ENCODE peak calls at places on chromosome 3, in five cellular contexts. B is OCI-LY7, P is A549, M is AG04450, C is osteoblast. Q is an unnamed sample.

GRCh38 chr3:178320481-178321352 is 215.5 kb upstream of the KCNMB2 start:
- DNase-seq in P (no peak), M (peak), C (no peak), B (no peak), Q (peak)

GRCh38 chr3:34178415-34178814 is 380.0 kb downstream of the PDCD6IP start:
- DNase-seq in B (no peak), C (no peak), P (no peak), M (no peak), Q (no peak)

GRCh38 chr3:72887723-72888545 is at the start of gene GXYLT2:
- DNase-seq in P (peak), B (peak), M (no peak), C (peak), Q (no peak)

GRCh38 chr3:183178833-183179549 is 16.5 kb upstream of the LAMP3 start:
- DNase-seq in P (peak), B (no peak), M (no peak), C (peak), Q (no peak)

GRCh38 chr3:196502775-196503181 is 790 bp downstream of the RNF168 start:
- DNase-seq in M (peak), C (peak), B (peak), P (peak), Q (peak)

GRCh38 chr3:183033746-183034145 is 53.4 kb upstream of the DCUN1D1 start:
- DNase-seq in C (peak), P (no peak), M (no peak), B (no peak), Q (no peak)

GRCh38 chr3:153130312-153130977 is 31.6 kb upstream of the RAP2B start:
- DNase-seq in P (peak), C (peak), M (no peak), B (no peak), Q (peak)

GRCh38 chr3:34780973-34781372 is 858.4 kb upstream of the ARPP21 start:
- DNase-seq in C (no peak), B (no peak), P (no peak), M (no peak), Q (no peak)

GRCh38 chr3:106877632-106878031 is 499.6 kb upstream of the CCDC54 start:
- DNase-seq in C (no peak), B (no peak), P (no peak), M (no peak), Q (no peak)

GRCh38 chr3:56954125-56954524 is 106.3 kb upstream of the SPATA12 start:
- DNase-seq in P (no peak), B (no peak), C (no peak), M (no peak), Q (no peak)

GRCh38 chr3:197700095-197700494 is 36.6 kb downstream of the RUBCN start:
- DNase-seq in B (no peak), C (no peak), P (no peak), M (no peak), Q (no peak)

GRCh38 chr3:117964814-117965213 is 1069.8 kb downstream of the IGSF11 start:
- DNase-seq in P (no peak), M (no peak), B (no peak), C (no peak), Q (no peak)

GRCh38 chr3:130857336-130858026 is 36.4 kb upstream of the ATP2C1 start:
- DNase-seq in B (no peak), M (no peak), C (no peak), P (no peak), Q (no peak)

GRCh38 chr3:54970895-54971294 is 43.0 kb upstream of the LRTM1 start:
- DNase-seq in P (no peak), C (peak), B (no peak), M (no peak), Q (no peak)

GRCh38 chr3:40753956-40754355 is 229.2 kb downstream of the ZNF621 start:
- DNase-seq in B (no peak), C (peak), M (no peak), P (no peak), Q (no peak)

GRCh38 chr3:125375950-125376679 is 990 bp upstream of the ZNF148 start:
- DNase-seq in P (peak), C (no peak), M (no peak), B (no peak), Q (no peak)

GRCh38 chr3:150544040-150544439 is 2.3 kb downstream of the SERP1 start:
- DNase-seq in P (no peak), B (no peak), M (no peak), C (peak), Q (peak)

GRCh38 chr3:184176377-184177330 is 2.0 kb downstream of the AP2M1 start:
- DNase-seq in B (no peak), M (peak), P (peak), C (peak), Q (peak)

GRCh38 chr3:31232049-31233040 is 300.4 kb upstream of the STT3B start:
- DNase-seq in M (no peak), P (no peak), C (peak), B (peak), Q (no peak)

GRCh38 chr3:10244004-10244403 is 4.3 kb upstream of the TATDN2 start:
- DNase-seq in B (no peak), M (no peak), P (no peak), C (no peak), Q (no peak)

GRCh38 chr3:11507719-11508118 is 136.0 kb downstream of the VGLL4 start:
- DNase-seq in B (no peak), M (no peak), C (no peak), P (no peak), Q (no peak)

GRCh38 chr3:13034109-13034800 is 39.0 kb downstream of the IQSEC1 start:
- DNase-seq in C (peak), B (no peak), M (no peak), P (no peak), Q (no peak)

GRCh38 chr3:188043891-188044290 is 110.1 kb upstream of the LPP start:
- DNase-seq in C (no peak), M (no peak), B (peak), P (no peak), Q (no peak)

GRCh38 chr3:30508319-30508718 is 98.1 kb upstream of the TGFBR2 start:
- DNase-seq in C (no peak), B (no peak), M (no peak), P (no peak), Q (no peak)

GRCh38 chr3:165837801-165838200 is 578 bp upstream of the BCHE start:
- DNase-seq in C (no peak), P (no peak), B (no peak), M (no peak), Q (no peak)

GRCh38 chr3:139934557-139935070 is 371 bp upstream of the CLSTN2 start:
- DNase-seq in B (no peak), P (peak), M (no peak), C (no peak), Q (peak)

GRCh38 chr3:179083977-179084376 is 12.4 kb upstream of the ZMAT3 start:
- DNase-seq in P (no peak), M (no peak), C (no peak), B (no peak), Q (no peak)

GRCh38 chr3:149955449-149955848 is 15.2 kb downstream of the PFN2 start:
- DNase-seq in M (no peak), B (no peak), P (no peak), C (no peak), Q (no peak)

GRCh38 chr3:13214847-13215472 is 141.7 kb upstream of the IQSEC1 start:
- DNase-seq in M (no peak), B (no peak), P (no peak), C (peak), Q (peak)

GRCh38 chr3:60542981-60543380 is 708.3 kb downstream of the FHIT start:
- DNase-seq in C (no peak), P (no peak), B (no peak), M (no peak), Q (no peak)

GRCh38 chr3:133767607-133768006 is 21.4 kb downstream of the TF start:
- DNase-seq in M (no peak), C (no peak), B (no peak), P (no peak), Q (no peak)

GRCh38 chr3:45547764-45548683 is 46.5 kb upstream of the LIMD1 start:
- DNase-seq in M (no peak), P (no peak), B (no peak), C (no peak), Q (peak)

GRCh38 chr3:97278506-97278905 is 464.1 kb downstream of the EPHA6 start:
- DNase-seq in P (no peak), M (no peak), B (no peak), C (no peak), Q (no peak)
- TF ChIP-seq CTCF in P (no peak), M (no peak), B (peak), C (no peak), Q (no peak)

DNA sequence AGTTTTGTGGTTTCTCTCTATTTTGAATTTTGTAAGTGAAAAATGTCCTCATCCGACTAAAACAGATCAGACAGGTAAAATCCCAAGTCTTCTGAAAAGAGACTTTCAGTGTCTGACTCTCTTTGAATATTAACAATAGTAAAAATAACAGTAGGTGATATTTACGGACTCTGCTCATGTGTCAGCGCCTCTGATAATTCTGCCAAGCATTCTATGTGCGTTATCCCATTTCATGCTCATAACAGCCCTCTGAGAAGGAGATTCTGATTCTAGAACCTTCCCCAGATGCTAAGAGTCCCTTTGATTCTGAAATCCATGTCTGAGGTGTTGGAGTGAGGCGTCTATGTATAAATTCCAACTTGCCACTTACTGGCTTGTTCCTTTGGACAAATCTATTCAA is 282.8 kb downstream of the FEZF2 start:
- DNase-seq in B (no peak), P (no peak), M (no peak), C (no peak), Q (no peak)
- H3K4me3 ChIP-seq in B (no peak), P (no peak), M (no peak), C (no peak), Q (no peak)

GRCh38 chr3:52388933-52389332 is 56.0 kb downstream of the SEMA3G start:
- DNase-seq in C (peak), P (no peak), M (no peak), B (peak), Q (no peak)
- TF ChIP-seq CTCF in C (peak), P (no peak), M (no peak), B (peak), Q (no peak)

DNA sequence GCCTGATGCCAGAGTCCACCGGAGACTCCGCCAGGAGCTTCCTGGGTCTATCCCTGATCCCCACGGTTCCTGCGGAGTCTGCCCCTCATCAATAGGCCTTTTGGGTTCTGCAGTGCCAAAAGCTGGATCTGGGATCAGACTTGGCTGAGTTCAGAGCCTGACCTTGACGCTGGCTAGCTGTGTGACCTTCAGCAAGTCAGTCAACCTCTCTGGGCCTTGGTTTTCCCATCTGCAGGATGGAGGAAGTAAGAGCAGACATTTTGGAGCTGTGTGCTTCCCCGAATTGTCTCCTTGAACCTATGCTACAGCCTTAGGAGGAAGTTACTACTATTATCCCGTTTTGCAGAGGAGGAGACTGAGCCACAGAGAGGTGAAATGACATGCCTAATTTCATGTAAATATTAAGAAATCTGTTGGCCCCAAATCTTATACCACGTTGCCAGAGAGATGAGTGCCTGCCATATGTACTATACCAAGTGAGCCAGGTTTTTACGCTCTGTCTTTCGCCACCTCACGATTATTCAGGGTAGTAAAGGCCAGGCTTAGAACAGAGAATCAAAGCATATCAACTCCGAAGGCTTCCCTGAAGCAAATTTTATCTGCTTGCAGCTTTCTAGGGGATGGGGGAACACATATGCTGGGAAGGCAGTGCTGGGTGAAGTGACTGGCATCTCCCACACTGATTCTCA is 112.6 kb downstream of the SRGAP3 start:
- DNase-seq in P (no peak), B (no peak), C (no peak), M (no peak), Q (no peak)
- H3K4me3 ChIP-seq in P (no peak), B (no peak), C (no peak), M (no peak), Q (no peak)

Q was measured in kidney epithelial cell.